ENCODE peak calls at places on chromosomes 11 and 22, in five cellular contexts. A, T, D, Q and R are unnamed samples.

GRCh38 chr22:33823552-33823951 is 96.7 kb downstream of the LARGE1 start:
- DNase-seq in Q (no peak), D (no peak), A (no peak), T (no peak), R (no peak)

GRCh38 chr22:23232094-23232905 is 52.0 kb downstream of the BCR start:
- DNase-seq in D (no peak), T (no peak), A (no peak), Q (no peak), R (no peak)

GRCh38 chr11:133078591-133079179 is 453.6 kb downstream of the OPCML start:
- DNase-seq in A (peak), D (peak), T (no peak), Q (no peak), R (no peak)

GRCh38 chr11:67584205-67584880 is 731 bp downstream of the GSTP1 start:
- DNase-seq in D (no peak), T (peak), A (no peak), Q (no peak), R (no peak)

GRCh38 chr11:73325036-73325981 is 17.2 kb downstream of the ARHGEF17 start:
- DNase-seq in T (no peak), D (no peak), A (no peak), Q (no peak), R (no peak)

GRCh38 chr11:69204246-69205124 is 48.8 kb downstream of the SMIM38 start:
- DNase-seq in D (no peak), Q (no peak), T (no peak), A (no peak), R (no peak)

GRCh38 chr22:17633217-17633997 is 4.9 kb upstream of the ATP6V1E1 start:
- DNase-seq in T (no peak), Q (no peak), D (no peak), A (peak), R (no peak)

GRCh38 chr22:44543362-44543761 is 45.3 kb upstream of the RTL6 start:
- DNase-seq in D (no peak), Q (no peak), T (no peak), A (no peak), R (no peak)

GRCh38 chr11:130211144-130211543 is 51.6 kb downstream of the ST14 start:
- DNase-seq in Q (no peak), T (peak), D (no peak), A (no peak), R (no peak)